ENCODE peak calls at places on chromosomes 2 and 18, in four cellular contexts. P is psoas muscle; K is CD4-positive, alpha-beta memory T cell; Z is cardiac muscle cell. A is an unnamed sample. For H3K9me3, the result is how much of the 10 kb centered on the place peaks cover.

GRCh38 chr2:149598014-149598395 is 10.4 kb upstream of the MMADHC start:
- DNase-seq in P (no peak), K (no peak), Z (no peak), A (no peak)

GRCh38 chr18:8863427-8863826 is 158.1 kb downstream of the MTCL1 start:
- DNase-seq in P (no peak), K (no peak), Z (no peak), A (no peak)

GRCh38 chr18:12656671-12657047 is 1.2 kb downstream of the SPIRE1 start:
- DNase-seq in P (no peak), K (no peak), Z (no peak), A (no peak)

GRCh38 chr2:43178602-43179542 is 47.5 kb downstream of the ZFP36L2 start:
- DNase-seq in P (peak), K (no peak), Z (peak), A (no peak)

GRCh38 chr2:235746257-235746934 is 252.6 kb downstream of the AGAP1 start:
- DNase-seq in P (no peak), K (peak), Z (peak), A (no peak)

GRCh38 chr2:119808516-119809147 is 48.9 kb downstream of the PTPN4 start:
- DNase-seq in P (no peak), K (no peak), Z (no peak), A (no peak)

GRCh38 chr2:27903649-27904544 is 13.4 kb downstream of the BABAM2 start:
- DNase-seq in P (no peak), K (no peak), Z (no peak), A (no peak)

GRCh38 chr2:181313845-181314244 is 143.3 kb upstream of the ITGA4 start:
- DNase-seq in P (no peak), K (no peak), Z (no peak), A (no peak)

GRCh38 chr2:210586381-210586780 is 30.0 kb downstream of the CPS1 start:
- DNase-seq in P (no peak), K (no peak), Z (no peak), A (no peak)

GRCh38 chr2:128439231-128440086 is 120.8 kb upstream of the HS6ST1 start:
- DNase-seq in P (no peak), K (no peak), Z (no peak), A (no peak)

GRCh38 chr2:15223887-15224286 is 337.2 kb downstream of the NBAS start:
- DNase-seq in P (no peak), K (no peak), Z (no peak), A (no peak)

GRCh38 chr2:235618039-235618438 is 124.2 kb downstream of the AGAP1 start:
- DNase-seq in P (no peak), K (no peak), Z (no peak), A (no peak)

GRCh38 chr18:1663879-1664705 is 759.4 kb downstream of the ADCYAP1 start:
- DNase-seq in P (peak), K (no peak), Z (peak), A (no peak)

GRCh38 chr2:197306691-197307030 is 3.9 kb downstream of the ANKRD44 start:
- DNase-seq in P (peak), K (no peak), Z (no peak), A (peak)

GRCh38 chr2:236352761-236353593 is 88.8 kb upstream of the ASB18 start:
- DNase-seq in P (no peak), K (peak), Z (peak), A (no peak)

GRCh38 chr18:24016643-24017042 is 2.1 kb downstream of the TTC39C start:
- DNase-seq in P (no peak), K (no peak), Z (peak), A (no peak)

GRCh38 chr2:178521304-178522150 is 41.3 kb downstream of the PLEKHA3 start:
- DNase-seq in P (no peak), K (no peak), Z (no peak), A (no peak)

GRCh38 chr18:21330122-21330701 is 88.2 kb downstream of the GREB1L start:
- DNase-seq in P (no peak), K (no peak), Z (peak), A (no peak)

GRCh38 chr2:115294999-115295398 is 852.6 kb downstream of the DPP10 start:
- DNase-seq in P (no peak), K (no peak), Z (no peak), A (no peak)

GRCh38 chr2:115297056-115297455 is 854.6 kb downstream of the DPP10 start:
- DNase-seq in P (no peak), K (no peak), Z (no peak), A (no peak)

GRCh38 chr2:115290478-115290877 is 848.0 kb downstream of the DPP10 start:
- DNase-seq in P (no peak), K (no peak), Z (no peak), A (no peak)

DNA sequence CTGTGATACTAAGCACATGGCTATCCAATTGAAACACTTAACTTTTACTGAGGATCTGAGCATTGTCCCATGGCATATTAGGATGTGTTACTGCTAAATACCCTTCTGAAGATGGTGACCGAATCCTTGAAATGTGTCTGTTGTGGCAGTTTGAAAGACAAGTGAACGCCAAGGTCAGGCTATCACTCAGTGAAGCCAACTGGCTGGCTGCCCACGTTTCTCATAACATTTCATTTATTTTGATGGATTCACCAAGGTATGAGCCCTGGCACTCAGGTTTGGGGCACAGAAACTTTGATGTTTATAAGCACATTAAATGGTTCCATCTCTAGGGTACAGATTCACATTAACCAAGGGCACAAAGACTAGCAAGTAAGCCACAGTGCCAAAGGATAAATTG is 850.3 kb downstream of the DPP10 start:
- DNase-seq in P (no peak), K (no peak), Z (no peak), A (no peak)
- H3K9me3 ChIP-seq in P (under half), K (under half), Z (under half), A (under half)

DNA sequence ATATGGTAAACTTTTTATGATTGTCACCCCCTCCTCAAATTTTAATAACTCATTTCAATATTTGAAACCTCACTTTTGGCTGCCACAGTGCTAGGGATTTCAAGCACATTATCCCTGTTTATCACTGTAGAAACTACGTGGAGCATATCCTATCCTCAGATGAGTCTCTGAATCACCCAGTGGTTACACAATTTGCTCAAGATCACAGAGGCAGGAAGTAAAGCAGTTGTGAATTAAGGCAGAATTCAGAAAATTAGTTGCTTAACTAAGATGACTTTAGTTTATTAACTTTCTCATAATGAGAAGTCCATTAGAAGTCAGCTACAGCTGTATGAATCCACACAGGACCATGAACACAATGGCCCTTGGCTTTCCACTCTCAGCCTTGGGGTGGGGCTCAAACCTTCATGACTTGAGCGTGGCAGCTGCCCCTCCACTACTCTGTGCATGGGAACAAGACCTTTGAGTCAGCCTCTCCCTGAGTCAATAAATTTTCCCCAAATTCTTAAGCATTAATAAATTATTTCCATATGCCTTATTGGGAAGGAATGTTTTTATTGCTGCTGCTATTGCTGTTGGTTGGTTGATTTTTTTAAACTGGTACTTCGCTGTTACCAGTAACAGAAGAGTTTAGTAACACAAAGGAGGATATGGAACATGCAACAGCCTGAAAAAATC is 369.0 kb downstream of the CBLN2 start:
- DNase-seq in P (no peak), K (no peak), Z (no peak), A (no peak)
- H3K9me3 ChIP-seq in P (under half), K (under half), Z (under half), A (under half)

GRCh38 chr2:97983134-97983533 is 12.6 kb downstream of the TMEM131 start:
- DNase-seq in P (no peak), K (no peak), Z (no peak), A (no peak)
- H3K9me3 ChIP-seq in P (under half), K (under half), Z (under half), A (under half)

DNA sequence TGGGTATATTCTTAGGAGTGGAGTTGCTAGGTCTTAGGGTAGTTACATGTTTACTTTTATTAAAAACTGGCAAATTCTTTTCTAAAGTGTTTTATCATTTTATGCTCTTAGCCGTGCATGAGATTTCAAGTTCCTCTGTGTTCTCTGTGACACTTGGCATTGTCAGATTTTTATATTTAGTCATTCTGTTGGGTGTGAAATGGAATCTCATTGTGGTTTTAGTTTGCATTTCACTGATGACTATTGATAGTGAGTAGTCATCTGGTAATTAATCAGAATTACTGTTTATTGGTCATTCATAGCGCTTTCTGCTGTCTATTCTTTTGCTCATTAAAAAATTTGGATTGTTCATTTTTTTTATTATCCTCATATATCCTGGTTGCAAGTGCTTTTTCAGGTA is 34.1 kb downstream of the RAB3GAP1 start:
- DNase-seq in P (no peak), K (no peak), Z (peak), A (no peak)
- H3K9me3 ChIP-seq in P (under half), K (under half), Z (under half), A (under half)

DNA sequence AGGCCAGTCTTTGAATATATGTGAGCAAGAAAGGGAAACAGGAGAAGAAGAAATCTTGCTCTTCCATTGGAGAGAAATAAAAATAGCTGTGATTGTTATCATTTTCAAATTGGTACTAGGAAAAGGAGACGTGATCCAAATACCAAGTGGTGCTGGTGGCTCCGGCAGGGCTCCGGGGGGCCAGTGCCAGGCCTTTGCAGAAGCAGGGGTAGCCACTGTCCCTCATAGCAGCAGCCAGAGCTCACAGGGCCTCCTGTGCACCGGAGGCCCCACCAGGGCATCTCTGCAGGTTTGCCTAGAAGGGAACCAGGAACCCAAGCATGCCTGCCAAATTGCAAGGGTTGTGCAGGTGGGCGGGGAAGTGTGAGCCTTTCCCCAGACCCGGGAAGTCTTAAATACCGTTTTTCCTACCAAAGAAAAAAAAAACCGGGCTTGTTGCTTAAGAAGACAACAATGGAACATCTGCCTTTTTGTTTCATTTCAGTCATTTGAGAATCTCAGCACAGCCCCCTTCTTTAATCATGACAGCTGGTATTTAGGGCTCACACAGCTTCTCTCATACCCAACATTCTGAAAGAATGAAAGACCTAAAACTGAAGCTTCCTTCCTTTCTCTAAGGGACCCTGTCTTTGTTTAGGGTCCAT is 791.0 kb upstream of the SOX11 start:
- DNase-seq in P (no peak), K (no peak), Z (no peak), A (no peak)
- H3K9me3 ChIP-seq in P (under half), K (under half), Z (under half), A (under half)

GRCh38 chr18:78936251-78937005 is 43.2 kb upstream of the SALL3 start:
- DNase-seq in P (no peak), K (no peak), Z (no peak), A (no peak)
- H3K9me3 ChIP-seq in P (under half), K (under half), Z (under half), A (under half)